ENCODE peak calls at places on chromosomes 13 and 19, in ten cellular contexts. One of them, this sample, is unnamed.

GRCh38 chr13:43273362-43273761 is 250.0 kb downstream of the DNAJC15 start:
- DNase-seq in ecto neural progenitor cell: no peak
- DNase-seq in activated T-cell treated with anti-CD3 and anti-CD28 coated beads, Interleukin-2, amount 50 U/mL, for 24 hours: no peak
- DNase-seq in occipital lobe: no peak
- DNase-seq in EL: peak; percentile 79
- DNase-seq in KBM-7: no peak
- DNase-seq in NCI-H748 treated with DMSO at 0.1 percent for 48 hours: no peak
- DNase-seq in kidney epithelial cell: peak; percentile 16
- DNase-seq in stimulated activated CD4-positive, alpha-beta T cell treated with anti-CD3 and anti-CD28 coated beads, Interleukin-2, amount 100 ng/mL, for 48 hours: no peak
- DNase-seq in hippocampal formation: no peak
- DNase-seq in this sample: no peak

GRCh38 chr13:32150239-32150638 is 118.7 kb downstream of the FRY start:
- DNase-seq in ecto neural progenitor cell: no peak
- DNase-seq in activated T-cell treated with anti-CD3 and anti-CD28 coated beads, Interleukin-2, amount 50 U/mL, for 24 hours: no peak
- DNase-seq in occipital lobe: no peak
- DNase-seq in EL: no peak
- DNase-seq in KBM-7: no peak
- DNase-seq in NCI-H748 treated with DMSO at 0.1 percent for 48 hours: no peak
- DNase-seq in kidney epithelial cell: no peak
- DNase-seq in stimulated activated CD4-positive, alpha-beta T cell treated with anti-CD3 and anti-CD28 coated beads, Interleukin-2, amount 100 ng/mL, for 48 hours: no peak
- DNase-seq in hippocampal formation: no peak
- DNase-seq in this sample: no peak

GRCh38 chr13:97221491-97221890 is 642 bp upstream of the MBNL2 start:
- DNase-seq in ecto neural progenitor cell: no peak
- DNase-seq in activated T-cell treated with anti-CD3 and anti-CD28 coated beads, Interleukin-2, amount 50 U/mL, for 24 hours: no peak
- DNase-seq in occipital lobe: no peak
- DNase-seq in EL: no peak
- DNase-seq in KBM-7: no peak
- DNase-seq in NCI-H748 treated with DMSO at 0.1 percent for 48 hours: no peak
- DNase-seq in kidney epithelial cell: no peak
- DNase-seq in stimulated activated CD4-positive, alpha-beta T cell treated with anti-CD3 and anti-CD28 coated beads, Interleukin-2, amount 100 ng/mL, for 48 hours: no peak
- DNase-seq in hippocampal formation: no peak
- DNase-seq in this sample: no peak

GRCh38 chr13:105552078-105552477 is 983.4 kb downstream of the EFNB2 start:
- DNase-seq in ecto neural progenitor cell: no peak
- DNase-seq in activated T-cell treated with anti-CD3 and anti-CD28 coated beads, Interleukin-2, amount 50 U/mL, for 24 hours: no peak
- DNase-seq in occipital lobe: no peak
- DNase-seq in EL: no peak
- DNase-seq in KBM-7: peak; percentile 61
- DNase-seq in NCI-H748 treated with DMSO at 0.1 percent for 48 hours: no peak
- DNase-seq in kidney epithelial cell: no peak
- DNase-seq in stimulated activated CD4-positive, alpha-beta T cell treated with anti-CD3 and anti-CD28 coated beads, Interleukin-2, amount 100 ng/mL, for 48 hours: no peak
- DNase-seq in hippocampal formation: no peak
- DNase-seq in this sample: no peak

GRCh38 chr19:32189956-32190706 is 155.3 kb upstream of the ZNF507 start:
- DNase-seq in ecto neural progenitor cell: peak; percentile 16
- DNase-seq in activated T-cell treated with anti-CD3 and anti-CD28 coated beads, Interleukin-2, amount 50 U/mL, for 24 hours: no peak
- DNase-seq in occipital lobe: no peak
- DNase-seq in EL: no peak
- DNase-seq in KBM-7: no peak
- DNase-seq in NCI-H748 treated with DMSO at 0.1 percent for 48 hours: no peak
- DNase-seq in kidney epithelial cell: no peak
- DNase-seq in stimulated activated CD4-positive, alpha-beta T cell treated with anti-CD3 and anti-CD28 coated beads, Interleukin-2, amount 100 ng/mL, for 48 hours: no peak
- DNase-seq in hippocampal formation: no peak
- DNase-seq in this sample: no peak

GRCh38 chr13:97275265-97275664 is 53.1 kb downstream of the MBNL2 start:
- DNase-seq in ecto neural progenitor cell: no peak
- DNase-seq in activated T-cell treated with anti-CD3 and anti-CD28 coated beads, Interleukin-2, amount 50 U/mL, for 24 hours: no peak
- DNase-seq in occipital lobe: no peak
- DNase-seq in EL: peak; percentile 90
- DNase-seq in KBM-7: no peak
- DNase-seq in NCI-H748 treated with DMSO at 0.1 percent for 48 hours: no peak
- DNase-seq in kidney epithelial cell: no peak
- DNase-seq in stimulated activated CD4-positive, alpha-beta T cell treated with anti-CD3 and anti-CD28 coated beads, Interleukin-2, amount 100 ng/mL, for 48 hours: no peak
- DNase-seq in hippocampal formation: no peak
- DNase-seq in this sample: no peak

GRCh38 chr19:33458807-33459206 is 62.8 kb downstream of the PEPD start:
- DNase-seq in ecto neural progenitor cell: no peak
- DNase-seq in activated T-cell treated with anti-CD3 and anti-CD28 coated beads, Interleukin-2, amount 50 U/mL, for 24 hours: peak; percentile 5
- DNase-seq in occipital lobe: no peak
- DNase-seq in EL: no peak
- DNase-seq in KBM-7: no peak
- DNase-seq in NCI-H748 treated with DMSO at 0.1 percent for 48 hours: no peak
- DNase-seq in kidney epithelial cell: no peak
- DNase-seq in stimulated activated CD4-positive, alpha-beta T cell treated with anti-CD3 and anti-CD28 coated beads, Interleukin-2, amount 100 ng/mL, for 48 hours: no peak
- DNase-seq in hippocampal formation: no peak
- DNase-seq in this sample: no peak

GRCh38 chr19:6267552-6268381 is 12.0 kb downstream of the MLLT1 start:
- DNase-seq in ecto neural progenitor cell: no peak
- DNase-seq in activated T-cell treated with anti-CD3 and anti-CD28 coated beads, Interleukin-2, amount 50 U/mL, for 24 hours: no peak
- DNase-seq in occipital lobe: peak; percentile 34
- DNase-seq in EL: no peak
- DNase-seq in KBM-7: no peak
- DNase-seq in NCI-H748 treated with DMSO at 0.1 percent for 48 hours: no peak
- DNase-seq in kidney epithelial cell: no peak
- DNase-seq in stimulated activated CD4-positive, alpha-beta T cell treated with anti-CD3 and anti-CD28 coated beads, Interleukin-2, amount 100 ng/mL, for 48 hours: no peak
- DNase-seq in hippocampal formation: peak; percentile 16
- DNase-seq in this sample: no peak

GRCh38 chr13:112859128-112859816 is 109.7 kb upstream of the MCF2L start:
- DNase-seq in ecto neural progenitor cell: no peak
- DNase-seq in activated T-cell treated with anti-CD3 and anti-CD28 coated beads, Interleukin-2, amount 50 U/mL, for 24 hours: no peak
- DNase-seq in occipital lobe: no peak
- DNase-seq in EL: no peak
- DNase-seq in KBM-7: no peak
- DNase-seq in NCI-H748 treated with DMSO at 0.1 percent for 48 hours: no peak
- DNase-seq in kidney epithelial cell: no peak
- DNase-seq in stimulated activated CD4-positive, alpha-beta T cell treated with anti-CD3 and anti-CD28 coated beads, Interleukin-2, amount 100 ng/mL, for 48 hours: no peak
- DNase-seq in hippocampal formation: no peak
- DNase-seq in this sample: no peak

GRCh38 chr19:58009666-58010301 is 7.2 kb upstream of the ZNF606 start:
- DNase-seq in ecto neural progenitor cell: peak; percentile 79
- DNase-seq in activated T-cell treated with anti-CD3 and anti-CD28 coated beads, Interleukin-2, amount 50 U/mL, for 24 hours: peak; percentile 64
- DNase-seq in occipital lobe: peak; percentile 91
- DNase-seq in EL: peak; percentile 80
- DNase-seq in KBM-7: no peak
- DNase-seq in NCI-H748 treated with DMSO at 0.1 percent for 48 hours: peak; percentile 92
- DNase-seq in kidney epithelial cell: peak; percentile 32
- DNase-seq in stimulated activated CD4-positive, alpha-beta T cell treated with anti-CD3 and anti-CD28 coated beads, Interleukin-2, amount 100 ng/mL, for 48 hours: peak; percentile 26
- DNase-seq in hippocampal formation: peak; percentile 79
- DNase-seq in this sample: peak; percentile 61

GRCh38 chr13:97403893-97404683 is 29.9 kb upstream of the RAP2A start:
- DNase-seq in ecto neural progenitor cell: no peak
- DNase-seq in activated T-cell treated with anti-CD3 and anti-CD28 coated beads, Interleukin-2, amount 50 U/mL, for 24 hours: no peak
- DNase-seq in occipital lobe: no peak
- DNase-seq in EL: peak; percentile 26
- DNase-seq in KBM-7: no peak
- DNase-seq in NCI-H748 treated with DMSO at 0.1 percent for 48 hours: no peak
- DNase-seq in kidney epithelial cell: no peak
- DNase-seq in stimulated activated CD4-positive, alpha-beta T cell treated with anti-CD3 and anti-CD28 coated beads, Interleukin-2, amount 100 ng/mL, for 48 hours: no peak
- DNase-seq in hippocampal formation: no peak
- DNase-seq in this sample: no peak

GRCh38 chr13:32582281-32582680 is 4.0 kb upstream of the PDS5B start:
- DNase-seq in ecto neural progenitor cell: no peak
- DNase-seq in activated T-cell treated with anti-CD3 and anti-CD28 coated beads, Interleukin-2, amount 50 U/mL, for 24 hours: no peak
- DNase-seq in occipital lobe: no peak
- DNase-seq in EL: no peak
- DNase-seq in KBM-7: no peak
- DNase-seq in NCI-H748 treated with DMSO at 0.1 percent for 48 hours: no peak
- DNase-seq in kidney epithelial cell: no peak
- DNase-seq in stimulated activated CD4-positive, alpha-beta T cell treated with anti-CD3 and anti-CD28 coated beads, Interleukin-2, amount 100 ng/mL, for 48 hours: no peak
- DNase-seq in hippocampal formation: no peak
- DNase-seq in this sample: no peak

GRCh38 chr13:39417643-39418042 is 185.3 kb downstream of the LHFPL6 start:
- DNase-seq in ecto neural progenitor cell: peak; percentile 61
- DNase-seq in activated T-cell treated with anti-CD3 and anti-CD28 coated beads, Interleukin-2, amount 50 U/mL, for 24 hours: no peak
- DNase-seq in occipital lobe: peak; percentile 19
- DNase-seq in EL: peak; percentile 78
- DNase-seq in KBM-7: no peak
- DNase-seq in NCI-H748 treated with DMSO at 0.1 percent for 48 hours: no peak
- DNase-seq in kidney epithelial cell: peak; percentile 53
- DNase-seq in stimulated activated CD4-positive, alpha-beta T cell treated with anti-CD3 and anti-CD28 coated beads, Interleukin-2, amount 100 ng/mL, for 48 hours: no peak
- DNase-seq in hippocampal formation: no peak
- DNase-seq in this sample: no peak

GRCh38 chr13:33547035-33547434 is 261.5 kb upstream of the STARD13 start:
- DNase-seq in ecto neural progenitor cell: no peak
- DNase-seq in activated T-cell treated with anti-CD3 and anti-CD28 coated beads, Interleukin-2, amount 50 U/mL, for 24 hours: no peak
- DNase-seq in occipital lobe: no peak
- DNase-seq in EL: no peak
- DNase-seq in KBM-7: no peak
- DNase-seq in NCI-H748 treated with DMSO at 0.1 percent for 48 hours: peak; percentile 90
- DNase-seq in kidney epithelial cell: no peak
- DNase-seq in stimulated activated CD4-positive, alpha-beta T cell treated with anti-CD3 and anti-CD28 coated beads, Interleukin-2, amount 100 ng/mL, for 48 hours: no peak
- DNase-seq in hippocampal formation: no peak
- DNase-seq in this sample: no peak

This sample was measured in tibial nerve.